ENCODE peak calls at places on chromosome 1, in ten cellular contexts. F, K, T, A, B, O, D, Z, J and W are unnamed samples.

GRCh38 chr1:230141002-230141648 is 74.1 kb downstream of the GALNT2 start:
- DNase-seq in O (no peak), J (no peak), D (peak), F (no peak), Z (no peak), T (no peak), B (peak), K (no peak), A (no peak), W (peak)

GRCh38 chr1:10824821-10825540 is 28.5 kb upstream of the CASZ1 start:
- DNase-seq in B (peak), A (no peak), Z (no peak), K (peak), J (no peak), T (no peak), F (no peak), D (peak), O (no peak), W (peak)

GRCh38 chr1:172266528-172267174 is 153.8 kb upstream of the C1orf105 start:
- DNase-seq in Z (no peak), K (no peak), J (no peak), T (no peak), O (no peak), A (no peak), B (no peak), F (peak), D (no peak), W (peak)

GRCh38 chr1:201155354-201155753 is 1.1 kb upstream of the TMEM9 start:
- DNase-seq in J (no peak), O (no peak), Z (no peak), K (no peak), A (no peak), F (no peak), T (no peak), B (no peak), D (no peak), W (no peak)

GRCh38 chr1:25889470-25889869 is 14.0 kb upstream of the PAQR7 start:
- DNase-seq in A (no peak), T (no peak), B (peak), D (no peak), J (no peak), Z (no peak), K (no peak), O (no peak), F (no peak), W (no peak)

GRCh38 chr1:158333405-158334145 is 2.2 kb upstream of the CD1B start:
- DNase-seq in K (no peak), A (no peak), D (no peak), B (no peak), O (no peak), T (no peak), J (no peak), F (no peak), Z (no peak), W (no peak)

GRCh38 chr1:8689431-8690252 is 127.8 kb downstream of the RERE start:
- DNase-seq in K (no peak), F (no peak), J (no peak), B (no peak), Z (no peak), O (no peak), D (peak), A (no peak), T (no peak), W (peak)

GRCh38 chr1:87572008-87572407 is 243.3 kb downstream of the LMO4 start:
- DNase-seq in D (no peak), K (no peak), F (no peak), J (no peak), Z (no peak), O (no peak), A (no peak), T (no peak), B (no peak), W (no peak)

GRCh38 chr1:93344886-93345632 is 648 bp upstream of the DR1 start:
- DNase-seq in K (no peak), O (no peak), Z (no peak), T (no peak), A (no peak), D (peak), F (no peak), J (no peak), B (no peak), W (peak)

GRCh38 chr1:47998396-47998990 is 1.3 kb upstream of the TRABD2B start:
- DNase-seq in Z (no peak), A (no peak), J (no peak), F (no peak), B (no peak), O (no peak), D (no peak), T (no peak), K (no peak), W (no peak)

GRCh38 chr1:156657161-156657970 is 15.4 kb downstream of the BCAN start:
- DNase-seq in F (peak), J (no peak), D (peak), O (peak), Z (peak), K (no peak), A (peak), T (peak), B (peak), W (peak)

GRCh38 chr1:199123615-199124014 is 484.8 kb downstream of the PTPRC start:
- DNase-seq in A (no peak), F (no peak), J (no peak), T (no peak), B (peak), Z (no peak), K (no peak), O (no peak), D (peak), W (peak)

GRCh38 chr1:42998381-42998780 is 39.7 kb upstream of the SLC2A1 start:
- DNase-seq in O (no peak), Z (no peak), A (no peak), J (peak), B (no peak), T (no peak), F (no peak), D (no peak), K (no peak), W (peak)